ENCODE peak calls at places on chromosomes 2 and 18, in seven cellular contexts. J is PC-9, Q is AG10803, N is retinal pigment epithelial cell, A is GM23338, I is heart right ventricle, L is fibroblast of the aortic adventitia. Z is an unnamed sample.

GRCh38 chr2:7097353-7097895 is 180.2 kb downstream of the RNF144A start:
- DNase-seq in J (peak), Q (peak), N (no peak), A (peak), I (peak), L (peak), Z (no peak)

GRCh38 chr2:120395221-120395620 is 49.3 kb downstream of the INHBB start:
- DNase-seq in J (no peak), Q (no peak), N (no peak), A (no peak), I (no peak), L (no peak), Z (no peak)

GRCh38 chr2:39464867-39465266 is 27.8 kb upstream of the MAP4K3 start:
- DNase-seq in J (no peak), Q (no peak), N (no peak), A (no peak), I (no peak), L (no peak), Z (no peak)

GRCh38 chr2:127479219-127479825 is 47.0 kb downstream of the IWS1 start:
- DNase-seq in J (no peak), Q (peak), N (peak), A (peak), I (no peak), L (peak), Z (no peak)

GRCh38 chr2:235347691-235348090 is 146.2 kb upstream of the AGAP1 start:
- DNase-seq in J (peak), Q (peak), N (peak), A (no peak), I (no peak), L (peak), Z (no peak)

GRCh38 chr18:47382171-47382570 is 130.7 kb upstream of the SKOR2 start:
- DNase-seq in J (no peak), Q (no peak), N (no peak), A (no peak), I (no peak), L (no peak), Z (no peak)

GRCh38 chr2:86525421-86526340 is 37.6 kb downstream of the CHMP3 start:
- DNase-seq in J (no peak), Q (no peak), N (no peak), A (no peak), I (no peak), L (no peak), Z (no peak)

GRCh38 chr2:100643906-100644501 is 81.2 kb downstream of the PDCL3 start:
- DNase-seq in J (no peak), Q (no peak), N (no peak), A (no peak), I (no peak), L (no peak), Z (no peak)

GRCh38 chr2:216281316-216281715 is 91.0 kb downstream of the MARCHF4 start:
- DNase-seq in J (no peak), Q (no peak), N (no peak), A (no peak), I (no peak), L (no peak), Z (no peak)

GRCh38 chr2:136022747-136023146 is 37.3 kb upstream of the DARS1 start:
- DNase-seq in J (no peak), Q (peak), N (no peak), A (no peak), I (no peak), L (no peak), Z (no peak)

GRCh38 chr18:25830787-25831186 is 259.6 kb downstream of the SS18 start:
- DNase-seq in J (no peak), Q (peak), N (peak), A (no peak), I (peak), L (peak), Z (no peak)

GRCh38 chr18:70308555-70309294 is 19.9 kb downstream of the SOCS6 start:
- DNase-seq in J (no peak), Q (no peak), N (no peak), A (no peak), I (no peak), L (no peak), Z (no peak)

GRCh38 chr2:177784449-177784845 is 288.1 kb downstream of the PDE11A start:
- DNase-seq in J (no peak), Q (peak), N (peak), A (no peak), I (no peak), L (peak), Z (no peak)

GRCh38 chr18:66616523-66616983 is 12.7 kb upstream of the CDH19 start:
- DNase-seq in J (no peak), Q (no peak), N (no peak), A (peak), I (no peak), L (no peak), Z (peak)
- TF ChIP-seq CTCF in J (peak), Q (no peak), N (peak), A (peak), I (no peak), L (no peak), Z (peak)

GRCh38 chr2:26458365-26459042 is 19.4 kb downstream of the OTOF start:
- DNase-seq in J (no peak), Q (no peak), N (no peak), A (no peak), I (no peak), L (no peak), Z (no peak)
- TF ChIP-seq CTCF in J (no peak), Q (no peak), N (no peak), A (peak), I (no peak), L (no peak), Z (no peak)

GRCh38 chr2:241863021-241863954 is 4.6 kb upstream of the PDCD1 start:
- DNase-seq in J (no peak), Q (no peak), N (no peak), A (peak), I (no peak), L (no peak), Z (no peak)
- TF ChIP-seq CTCF in J (no peak), Q (no peak), N (no peak), A (no peak), I (no peak), L (no peak), Z (no peak)

GRCh38 chr18:78445880-78446279 is 533.7 kb upstream of the SALL3 start:
- DNase-seq in J (no peak), Q (no peak), N (no peak), A (no peak), I (no peak), L (no peak), Z (no peak)

DNA sequence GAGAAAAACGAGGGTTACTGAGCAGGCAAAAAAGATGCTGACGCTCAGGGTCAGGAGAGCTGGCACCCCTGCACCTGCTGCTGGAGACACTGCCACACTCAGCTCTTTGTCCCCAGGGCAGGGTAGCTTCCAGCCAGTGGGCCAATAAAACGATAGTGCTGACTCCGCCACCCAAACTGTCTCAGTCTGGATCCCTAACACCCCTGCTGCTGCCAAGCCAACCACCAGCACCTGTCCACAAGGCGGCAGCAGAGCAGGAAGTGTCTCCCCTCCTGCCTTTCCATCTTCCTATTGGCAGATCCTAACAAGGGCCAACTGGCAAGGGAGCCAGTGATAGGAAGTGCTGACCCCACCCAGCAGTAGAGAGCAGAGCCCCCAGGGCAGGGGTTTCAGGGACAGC is 531.5 kb upstream of the SALL3 start:
- DNase-seq in J (no peak), Q (no peak), N (no peak), A (peak), I (no peak), L (no peak), Z (no peak)
- TF ChIP-seq CTCF in J (peak), Q (no peak), N (no peak), A (peak), I (no peak), L (no peak), Z (no peak)